ENCODE peak calls at places on chromosomes 4 and X, in six cellular contexts. V, K, C, Y, T and W are unnamed samples.
A peak's percentile ranks its signal among the peaks of the same experiment; 100 is the strongest.

GRCh38 chrX:20399728-20400414 is 133.2 kb upstream of the RPS6KA3 start:
- ATAC-seq in V (no peak), K (no peak), C (no peak), Y (no peak), T (no peak), W (no peak)

GRCh38 chr4:120682981-120683380 is 239.5 kb downstream of the PRDM5 start:
- ATAC-seq in V (no peak), K (no peak), C (no peak), Y (no peak), T (no peak), W (no peak)

GRCh38 chr4:113618205-113618604 is 143.3 kb downstream of the CAMK2D start:
- ATAC-seq in V (no peak), K (peak; percentile 63), C (no peak), Y (peak; percentile 66), T (no peak), W (no peak)

GRCh38 chr4:73451404-73451803 is 15.4 kb downstream of the AFP start:
- ATAC-seq in V (peak; percentile 5), K (no peak), C (no peak), Y (peak; percentile 57), T (no peak), W (no peak)

GRCh38 chrX:40299502-40300118 is 201.9 kb upstream of the BCOR start:
- ATAC-seq in V (no peak), K (peak; percentile 84), C (no peak), Y (no peak), T (no peak), W (no peak)

GRCh38 chr4:77145806-77146425 is 11.1 kb upstream of the CCNG2 start:
- ATAC-seq in V (no peak), K (no peak), C (no peak), Y (no peak), T (peak; percentile 20), W (no peak)

GRCh38 chr4:141635726-141636076 is 682 bp upstream of the IL15 start:
- ATAC-seq in V (no peak), K (peak; percentile 51), C (no peak), Y (no peak), T (no peak), W (no peak)

GRCh38 chr4:7045961-7046921 is 3.1 kb downstream of the TADA2B start:
- ATAC-seq in V (no peak), K (peak; percentile 53), C (no peak), Y (no peak), T (no peak), W (no peak)

GRCh38 chr4:22695011-22695410 is 2.3 kb downstream of the GBA3 start:
- ATAC-seq in V (no peak), K (no peak), C (no peak), Y (no peak), T (no peak), W (no peak)

DNA sequence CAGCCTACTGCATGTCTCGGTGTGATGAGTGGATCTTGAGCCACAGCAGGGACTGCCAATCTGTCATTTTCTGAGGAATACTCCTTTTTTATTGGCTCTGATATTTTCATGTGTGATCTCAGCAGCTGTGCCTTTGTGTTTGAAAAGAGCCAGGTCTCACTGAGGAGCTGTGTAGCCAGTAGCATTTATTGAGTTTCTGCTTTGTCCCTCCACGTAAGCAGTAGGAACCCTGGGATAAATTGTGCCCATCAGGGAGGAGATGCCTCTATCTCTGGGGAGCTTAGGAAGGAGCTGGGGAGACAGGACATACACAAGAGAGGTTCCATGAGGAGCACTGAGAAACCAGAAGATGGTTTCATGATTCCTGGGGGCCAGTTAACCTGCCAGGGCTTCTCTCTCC is 18.8 kb upstream of the TRIM2 start:
- ATAC-seq in V (no peak), K (no peak), C (no peak), Y (no peak), T (no peak), W (no peak)
- TF ChIP-seq CTCF in V (no peak), K (no peak), C (no peak), Y (no peak), T (no peak), W (no peak)

DNA sequence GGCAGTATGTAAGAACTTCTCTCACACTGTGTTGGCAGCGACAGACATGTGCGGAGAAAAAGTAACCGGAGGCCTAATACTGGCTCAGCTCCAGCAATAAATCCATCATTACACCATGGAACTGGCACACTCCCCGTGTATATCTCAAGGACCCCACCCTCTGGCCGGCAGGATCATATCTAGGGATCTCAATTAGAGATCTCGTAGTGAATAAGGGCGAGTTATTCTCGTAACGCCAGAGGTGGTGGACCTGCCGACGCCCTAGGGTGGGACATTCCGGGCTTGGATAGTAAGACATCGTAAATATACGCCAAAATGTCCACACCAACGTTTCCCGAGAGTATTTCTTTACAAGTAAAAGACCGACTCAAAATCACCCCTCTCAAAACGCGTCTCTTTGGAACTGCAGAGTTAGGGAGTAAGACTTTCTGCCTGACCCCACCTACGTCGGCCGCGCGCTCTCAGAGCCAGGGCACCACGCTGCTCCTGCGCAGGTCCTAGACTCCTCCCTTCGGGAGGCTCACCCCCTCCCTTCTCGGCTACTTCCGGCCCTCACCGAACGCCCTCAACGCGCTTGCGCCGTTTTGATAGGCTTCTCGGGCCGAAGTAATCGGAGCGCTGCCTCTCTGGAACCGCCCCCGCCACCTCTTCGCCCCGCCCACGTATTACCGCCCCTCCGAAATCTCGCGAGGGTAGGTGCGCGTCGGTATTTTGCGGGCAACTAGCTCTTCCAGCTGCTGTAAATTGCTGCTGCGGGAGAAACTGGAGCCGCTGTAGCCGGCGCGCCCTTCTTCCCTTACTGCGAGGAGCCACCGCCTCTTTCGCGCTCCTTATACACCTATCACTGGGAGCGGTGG is at the start of gene WDR44:
- ATAC-seq in V (peak; percentile 97), K (peak; percentile 89), C (peak; percentile 93), Y (peak; percentile 98), T (peak; percentile 91), W (peak; percentile 98)
- TF ChIP-seq POLR2A in V (peak; percentile 18), K (peak; percentile 86), C (no peak), Y (peak; percentile 59), T (peak; percentile 89), W (peak; percentile 44)

DNA sequence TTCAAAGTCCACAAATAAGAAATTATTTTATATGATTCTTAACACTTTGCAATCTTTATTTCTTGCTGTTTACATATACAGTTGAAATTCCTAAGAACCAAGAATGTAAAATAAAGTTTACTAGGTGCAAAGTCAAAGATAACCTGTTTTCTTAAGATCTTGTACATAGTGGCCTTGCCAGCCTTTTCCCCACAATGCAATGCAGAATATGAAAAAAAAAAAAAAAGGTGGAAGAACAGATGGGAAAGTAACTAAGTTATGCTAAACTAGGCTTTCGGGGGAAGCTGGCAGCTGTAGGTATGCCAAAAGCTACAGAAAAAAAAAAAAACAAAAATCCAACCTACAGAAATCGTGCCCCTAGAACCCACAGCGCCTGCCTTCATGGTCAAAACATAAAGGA is 1588.4 kb downstream of the STIM2 start:
- ATAC-seq in V (no peak), K (no peak), C (no peak), Y (no peak), T (no peak), W (no peak)
- TF ChIP-seq POLR2AphosphoS5 in V (no peak), K (no peak), C (no peak), Y (no peak), T (no peak), W (no peak)

DNA sequence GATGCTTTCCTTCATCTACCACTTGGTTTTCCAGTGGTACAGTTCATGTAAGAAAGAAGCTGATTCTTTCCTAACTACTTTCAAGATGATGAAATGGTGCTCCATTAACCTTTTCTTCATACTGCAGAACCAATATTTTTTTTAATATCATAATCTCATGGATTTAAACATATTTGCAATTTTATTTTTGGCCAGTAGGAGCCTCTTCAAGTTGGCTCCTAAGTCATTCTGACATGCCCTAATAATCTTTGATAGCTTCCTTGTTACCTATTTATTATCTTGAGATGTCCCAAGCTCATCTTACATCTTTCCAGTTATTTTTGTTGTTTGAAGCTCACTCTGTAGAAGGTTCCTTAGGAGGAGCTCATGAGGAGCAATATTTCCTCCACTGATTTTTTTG is 170.2 kb downstream of the APBB2 start:
- ATAC-seq in V (no peak), K (no peak), C (no peak), Y (no peak), T (no peak), W (no peak)
- TF ChIP-seq CTCF in V (no peak), K (no peak), C (peak; percentile 27), Y (no peak), T (no peak), W (no peak)